ENCODE peak calls at places on chromosomes 1 and 21, in eight cellular contexts. D is right cardiac atrium, S is IMR-90, N is HepG2, B is colonic mucosa, V is stomach, C is body of pancreas, P is GM23248. M is an unnamed sample. For H3K27me3 and H3K4me1, the result is how much of the 10 kb centered on the place peaks cover.

GRCh38 chr1:110606784-110607662 is 865 bp upstream of the KCNA2 start:
- DNase-seq in D (no peak), C (peak), V (no peak), P (peak), B (no peak), S (no peak), N (no peak), M (no peak)

GRCh38 chr21:28339403-28339802 is 653.3 kb downstream of the LTN1 start:
- DNase-seq in V (no peak), S (no peak), D (no peak), C (no peak), B (no peak), N (no peak), P (no peak), M (no peak)

GRCh38 chr1:220902916-220903315 is 23.7 kb downstream of the HLX start:
- DNase-seq in P (peak), N (no peak), S (peak), C (no peak), D (no peak), V (no peak), B (no peak), M (no peak)

GRCh38 chr1:88221396-88221795 is 462.7 kb upstream of the PKN2 start:
- DNase-seq in S (peak), C (no peak), P (peak), V (no peak), B (no peak), D (no peak), N (no peak), M (no peak)

GRCh38 chr21:38965241-38965640 is 159.5 kb downstream of the ETS2 start:
- DNase-seq in D (no peak), N (peak), V (no peak), C (no peak), P (peak), B (no peak), S (peak), M (no peak)

GRCh38 chr1:190754769-190755168 is 277.1 kb upstream of the BRINP3 start:
- DNase-seq in N (peak), D (no peak), P (peak), S (peak), B (no peak), C (no peak), V (no peak), M (no peak)

GRCh38 chr1:215119719-215120118 is 37.2 kb downstream of the KCNK2 start:
- DNase-seq in V (no peak), D (no peak), P (peak), N (no peak), B (no peak), S (peak), C (no peak), M (no peak)

GRCh38 chr1:70961374-70961773 is 86.2 kb downstream of the PTGER3 start:
- DNase-seq in B (no peak), S (no peak), D (no peak), V (no peak), P (no peak), C (no peak), N (no peak), M (no peak)

DNA sequence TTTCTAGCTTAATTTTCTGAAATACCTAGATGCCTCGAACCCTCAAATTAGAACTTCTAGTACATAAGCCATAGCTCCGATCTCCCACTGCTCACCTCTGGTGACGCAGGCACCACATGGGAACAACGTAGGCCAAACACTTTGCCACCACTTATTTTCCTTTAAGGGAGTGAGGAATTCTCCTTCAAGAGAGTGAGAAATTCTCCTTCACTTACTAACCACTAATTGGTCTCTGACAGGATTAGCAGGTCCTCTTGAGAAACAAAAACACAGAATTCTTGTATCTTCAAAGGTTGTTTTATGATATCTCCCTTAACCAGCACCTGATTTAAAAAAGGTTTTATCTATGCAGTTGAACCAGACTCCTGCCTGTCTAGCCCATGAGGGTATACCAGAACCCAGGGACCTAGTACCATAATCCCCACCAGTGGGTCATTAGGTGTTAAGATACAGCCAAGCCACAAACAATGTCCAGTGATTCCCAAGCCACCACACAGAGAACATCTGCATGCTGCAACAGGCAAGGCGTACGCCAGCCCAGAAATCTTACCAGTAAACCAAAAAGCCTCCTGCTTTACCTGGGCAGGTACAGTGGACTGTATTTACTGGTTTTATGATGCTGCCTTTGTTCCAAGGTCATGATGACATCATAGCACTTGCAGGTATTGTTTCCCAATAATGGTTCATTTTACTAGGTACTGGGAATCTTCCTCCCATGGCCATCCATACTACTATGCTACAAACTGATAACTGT is 20.3 kb upstream of the CXADR start:
- DNase-seq in C (no peak), V (no peak), P (peak), S (no peak), D (no peak), N (peak), B (no peak), M (peak)
- H3K27ac ChIP-seq in C (no peak), V (no peak), P (peak), S (peak), D (no peak), N (no peak), B (no peak), M (no peak)

DNA sequence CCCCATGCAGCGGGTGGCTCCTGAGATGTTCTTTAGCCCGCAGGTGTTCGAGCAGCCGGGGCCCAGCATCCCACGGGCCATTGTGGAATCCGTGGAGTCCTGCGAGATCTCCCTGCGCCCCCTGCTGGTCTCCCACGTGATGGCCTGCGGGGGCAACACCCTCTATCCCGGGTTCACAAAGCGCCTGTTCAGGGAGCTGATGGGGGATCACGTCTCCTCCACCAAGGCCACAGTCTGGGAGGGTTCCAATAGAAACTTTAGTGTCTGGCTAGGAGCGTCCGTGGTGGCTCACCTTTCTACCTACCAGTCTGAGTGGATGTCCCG is 71.0 kb downstream of the ACTL8 start:
- DNase-seq in N (peak), S (peak), V (peak), C (peak), D (peak), B (peak), P (peak), M (no peak)
- H3K27me3 ChIP-seq in N (under half), S (under half), V (half or more), C (under half), D (under half), B (under half), P (under half), M (under half)

GRCh38 chr1:212608956-212609700 is 567 bp downstream of the ATF3 start:
- DNase-seq in V (peak), N (peak), D (peak), C (peak), B (peak), S (no peak), P (peak), M (peak)
- H3K4me1 ChIP-seq in V (under half), N (under half), D (under half), C (half or more), B (under half), S (under half), P (under half), M (under half)

GRCh38 chr1:180522204-180522497 is 19.8 kb upstream of the ACBD6 start:
- DNase-seq in N (peak), D (no peak), P (no peak), C (no peak), V (no peak), S (no peak), B (no peak), M (peak)
- H3K27ac ChIP-seq in N (peak), D (peak), P (no peak), C (peak), V (no peak), S (peak), B (no peak), M (no peak)

DNA sequence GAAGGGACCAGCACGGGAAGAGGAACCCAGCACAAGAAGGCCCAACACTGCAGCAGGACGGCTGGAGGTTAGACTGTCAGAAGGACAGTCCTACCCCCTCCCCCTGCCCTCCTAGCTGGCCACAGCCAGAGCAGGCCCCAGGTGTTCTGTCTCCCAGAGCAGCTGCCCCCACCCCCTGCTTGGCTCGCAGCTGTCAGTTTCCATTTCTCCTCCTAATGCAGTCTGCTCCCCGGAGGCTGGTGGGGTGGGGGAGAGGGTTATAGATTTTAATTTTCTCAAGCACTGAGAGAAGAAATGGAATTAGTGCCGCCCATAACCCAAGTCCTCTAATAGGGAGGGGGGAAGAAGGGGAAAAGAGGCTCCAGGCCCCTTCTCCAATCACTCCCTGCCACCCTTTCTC is 13.0 kb upstream of the PEAR1 start:
- DNase-seq in C (no peak), S (no peak), D (no peak), P (no peak), N (no peak), B (no peak), V (no peak), M (no peak)
- H3K27me3 ChIP-seq in C (under half), S (half or more), D (under half), P (under half), N (under half), B (under half), V (half or more), M (under half)

DNA sequence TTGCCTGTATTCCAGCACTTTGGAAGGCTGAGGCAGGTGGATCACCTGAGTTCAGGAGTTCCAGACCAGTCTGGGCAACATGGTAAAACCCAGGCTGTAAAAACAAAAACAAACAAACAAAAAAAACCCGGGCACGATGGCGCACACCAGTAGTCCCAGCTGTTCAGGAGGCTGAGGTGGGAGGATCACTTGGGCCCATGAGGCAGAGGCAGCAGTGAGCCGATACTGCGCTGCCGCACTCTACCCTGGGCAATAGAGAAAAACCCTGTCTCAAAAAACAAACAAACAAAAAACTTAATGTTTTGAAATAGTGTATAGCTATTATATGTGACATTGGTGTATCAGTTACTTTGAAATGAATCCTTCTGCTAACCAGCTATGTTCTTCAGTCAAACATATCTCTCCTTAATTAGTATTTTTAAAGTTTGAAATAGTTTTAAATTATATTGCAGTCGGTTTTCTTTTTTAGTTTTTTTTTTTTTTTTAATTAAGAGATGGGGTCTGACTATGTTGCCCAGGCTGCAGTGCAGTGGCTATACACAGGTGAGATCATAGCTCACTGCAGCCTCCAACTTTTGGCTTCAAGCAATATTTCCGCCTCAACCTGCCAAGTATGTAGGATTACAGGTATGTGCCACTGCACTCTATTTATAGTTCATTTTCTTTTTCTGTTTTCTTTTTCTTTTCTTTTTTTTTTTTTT is 11.3 kb downstream of the SPEN start:
- DNase-seq in P (no peak), N (no peak), S (no peak), B (no peak), D (no peak), V (no peak), C (no peak), M (no peak)
- H3K4me1 ChIP-seq in P (under half), N (under half), S (under half), B (under half), D (under half), V (under half), C (under half), M (under half)

GRCh38 chr1:207824691-207825090 is 72.8 kb downstream of the CD46 start:
- DNase-seq in C (no peak), S (no peak), P (peak), V (no peak), N (no peak), D (no peak), B (no peak), M (no peak)
- H3K27ac ChIP-seq in C (peak), S (peak), P (peak), V (peak), N (peak), D (peak), B (peak), M (peak)